ENCODE peak calls at places on chromosomes 16 and 17, in ten cellular contexts. One of them, this sample, is unnamed.

GRCh38 chr16:71711789-71712188 is 12.7 kb downstream of the PHLPP2 start:
- DNase-seq in amygdala: no peak
- DNase-seq in HTR-8/SVneo: no peak
- DNase-seq in lower leg skin: no peak
- DNase-seq in gastrocnemius medialis: no peak
- DNase-seq in RPMI8226: no peak
- DNase-seq in iPS DF 19.7: no peak
- DNase-seq in NCI-H1092: no peak
- DNase-seq in activated CD8-positive, alpha-beta T cell treated with anti-CD3 and anti-CD28 coated beads, Interleukin-2, amount 10 ng/mL, durations not matched to agents 7 days and 5 days: no peak
- DNase-seq in activated CD8-positive, alpha-beta memory T cell treated with anti-CD3 and anti-CD28 coated beads for 4 hours: no peak
- DNase-seq in this sample: no peak

GRCh38 chr17:3834811-3835210 is 11.2 kb downstream of the NCBP3 start:
- DNase-seq in NCI-H1092: no peak
- DNase-seq in amygdala: no peak
- DNase-seq in RPMI8226: no peak
- DNase-seq in HTR-8/SVneo: no peak
- DNase-seq in iPS DF 19.7: no peak
- DNase-seq in activated CD8-positive, alpha-beta T cell treated with anti-CD3 and anti-CD28 coated beads, Interleukin-2, amount 10 ng/mL, durations not matched to agents 7 days and 5 days: no peak
- DNase-seq in lower leg skin: no peak
- DNase-seq in gastrocnemius medialis: no peak
- DNase-seq in activated CD8-positive, alpha-beta memory T cell treated with anti-CD3 and anti-CD28 coated beads for 4 hours: no peak
- DNase-seq in this sample: no peak

GRCh38 chr17:18181358-18181757 is 2.3 kb upstream of the ALKBH5 start:
- DNase-seq in HTR-8/SVneo: no peak
- DNase-seq in amygdala: no peak
- DNase-seq in activated CD8-positive, alpha-beta T cell treated with anti-CD3 and anti-CD28 coated beads, Interleukin-2, amount 10 ng/mL, durations not matched to agents 7 days and 5 days: no peak
- DNase-seq in NCI-H1092: no peak
- DNase-seq in activated CD8-positive, alpha-beta memory T cell treated with anti-CD3 and anti-CD28 coated beads for 4 hours: no peak
- DNase-seq in RPMI8226: no peak
- DNase-seq in gastrocnemius medialis: no peak
- DNase-seq in lower leg skin: no peak
- DNase-seq in iPS DF 19.7: no peak
- DNase-seq in this sample: no peak

GRCh38 chr16:82880361-82880760 is 253.6 kb downstream of the CDH13 start:
- DNase-seq in lower leg skin: no peak
- DNase-seq in amygdala: no peak
- DNase-seq in RPMI8226: no peak
- DNase-seq in HTR-8/SVneo: no peak
- DNase-seq in NCI-H1092: peak; percentile 43
- DNase-seq in gastrocnemius medialis: no peak
- DNase-seq in activated CD8-positive, alpha-beta memory T cell treated with anti-CD3 and anti-CD28 coated beads for 4 hours: no peak
- DNase-seq in activated CD8-positive, alpha-beta T cell treated with anti-CD3 and anti-CD28 coated beads, Interleukin-2, amount 10 ng/mL, durations not matched to agents 7 days and 5 days: no peak
- DNase-seq in iPS DF 19.7: no peak
- DNase-seq in this sample: no peak

GRCh38 chr17:41452276-41452675 is 11.5 kb upstream of the KRT38 start:
- DNase-seq in activated CD8-positive, alpha-beta T cell treated with anti-CD3 and anti-CD28 coated beads, Interleukin-2, amount 10 ng/mL, durations not matched to agents 7 days and 5 days: no peak
- DNase-seq in lower leg skin: no peak
- DNase-seq in activated CD8-positive, alpha-beta memory T cell treated with anti-CD3 and anti-CD28 coated beads for 4 hours: no peak
- DNase-seq in NCI-H1092: no peak
- DNase-seq in RPMI8226: peak; percentile 43
- DNase-seq in HTR-8/SVneo: no peak
- DNase-seq in gastrocnemius medialis: no peak
- DNase-seq in iPS DF 19.7: no peak
- DNase-seq in amygdala: no peak
- DNase-seq in this sample: no peak

GRCh38 chr17:72926171-72926570 is 166.3 kb downstream of the SLC39A11 start:
- DNase-seq in amygdala: no peak
- DNase-seq in NCI-H1092: no peak
- DNase-seq in activated CD8-positive, alpha-beta memory T cell treated with anti-CD3 and anti-CD28 coated beads for 4 hours: no peak
- DNase-seq in gastrocnemius medialis: no peak
- DNase-seq in HTR-8/SVneo: no peak
- DNase-seq in RPMI8226: no peak
- DNase-seq in lower leg skin: no peak
- DNase-seq in iPS DF 19.7: no peak
- DNase-seq in activated CD8-positive, alpha-beta T cell treated with anti-CD3 and anti-CD28 coated beads, Interleukin-2, amount 10 ng/mL, durations not matched to agents 7 days and 5 days: no peak
- DNase-seq in this sample: no peak

GRCh38 chr16:83925095-83925905 is 26.4 kb downstream of the MLYCD start:
- DNase-seq in gastrocnemius medialis: no peak
- DNase-seq in NCI-H1092: no peak
- DNase-seq in amygdala: no peak
- DNase-seq in lower leg skin: no peak
- DNase-seq in activated CD8-positive, alpha-beta memory T cell treated with anti-CD3 and anti-CD28 coated beads for 4 hours: no peak
- DNase-seq in HTR-8/SVneo: no peak
- DNase-seq in iPS DF 19.7: no peak
- DNase-seq in activated CD8-positive, alpha-beta T cell treated with anti-CD3 and anti-CD28 coated beads, Interleukin-2, amount 10 ng/mL, durations not matched to agents 7 days and 5 days: no peak
- DNase-seq in RPMI8226: no peak
- DNase-seq in this sample: no peak

GRCh38 chr17:72301887-72302286 is 181.1 kb downstream of the SOX9 start:
- DNase-seq in amygdala: no peak
- DNase-seq in iPS DF 19.7: no peak
- DNase-seq in NCI-H1092: no peak
- DNase-seq in activated CD8-positive, alpha-beta T cell treated with anti-CD3 and anti-CD28 coated beads, Interleukin-2, amount 10 ng/mL, durations not matched to agents 7 days and 5 days: no peak
- DNase-seq in gastrocnemius medialis: no peak
- DNase-seq in lower leg skin: no peak
- DNase-seq in HTR-8/SVneo: no peak
- DNase-seq in activated CD8-positive, alpha-beta memory T cell treated with anti-CD3 and anti-CD28 coated beads for 4 hours: no peak
- DNase-seq in RPMI8226: no peak
- DNase-seq in this sample: no peak

GRCh38 chr17:33342025-33342424 is 48.9 kb upstream of the ASIC2 start:
- DNase-seq in activated CD8-positive, alpha-beta T cell treated with anti-CD3 and anti-CD28 coated beads, Interleukin-2, amount 10 ng/mL, durations not matched to agents 7 days and 5 days: no peak
- DNase-seq in lower leg skin: no peak
- DNase-seq in RPMI8226: no peak
- DNase-seq in NCI-H1092: no peak
- DNase-seq in amygdala: no peak
- DNase-seq in HTR-8/SVneo: no peak
- DNase-seq in activated CD8-positive, alpha-beta memory T cell treated with anti-CD3 and anti-CD28 coated beads for 4 hours: no peak
- DNase-seq in iPS DF 19.7: no peak
- DNase-seq in gastrocnemius medialis: no peak
- DNase-seq in this sample: no peak

GRCh38 chr16:57235128-57236092 is 9.6 kb upstream of the ARL2BP start:
- DNase-seq in NCI-H1092: peak; percentile 56
- DNase-seq in RPMI8226: peak; percentile 93
- DNase-seq in activated CD8-positive, alpha-beta T cell treated with anti-CD3 and anti-CD28 coated beads, Interleukin-2, amount 10 ng/mL, durations not matched to agents 7 days and 5 days: no peak
- DNase-seq in amygdala: no peak
- DNase-seq in gastrocnemius medialis: no peak
- DNase-seq in HTR-8/SVneo: peak; percentile 25
- DNase-seq in iPS DF 19.7: no peak
- DNase-seq in lower leg skin: no peak
- DNase-seq in activated CD8-positive, alpha-beta memory T cell treated with anti-CD3 and anti-CD28 coated beads for 4 hours: no peak
- DNase-seq in this sample: no peak

GRCh38 chr17:10613775-10614513 is 43.2 kb downstream of the MYH3 start:
- DNase-seq in lower leg skin: no peak
- DNase-seq in HTR-8/SVneo: no peak
- DNase-seq in RPMI8226: no peak
- DNase-seq in gastrocnemius medialis: no peak
- DNase-seq in amygdala: no peak
- DNase-seq in NCI-H1092: no peak
- DNase-seq in activated CD8-positive, alpha-beta T cell treated with anti-CD3 and anti-CD28 coated beads, Interleukin-2, amount 10 ng/mL, durations not matched to agents 7 days and 5 days: no peak
- DNase-seq in iPS DF 19.7: no peak
- DNase-seq in activated CD8-positive, alpha-beta memory T cell treated with anti-CD3 and anti-CD28 coated beads for 4 hours: no peak
- DNase-seq in this sample: no peak

GRCh38 chr17:21358682-21359482 is 17.3 kb upstream of the KCNJ12 start:
- DNase-seq in activated CD8-positive, alpha-beta T cell treated with anti-CD3 and anti-CD28 coated beads, Interleukin-2, amount 10 ng/mL, durations not matched to agents 7 days and 5 days: no peak
- DNase-seq in amygdala: no peak
- DNase-seq in RPMI8226: no peak
- DNase-seq in lower leg skin: no peak
- DNase-seq in HTR-8/SVneo: no peak
- DNase-seq in gastrocnemius medialis: no peak
- DNase-seq in activated CD8-positive, alpha-beta memory T cell treated with anti-CD3 and anti-CD28 coated beads for 4 hours: no peak
- DNase-seq in NCI-H1092: no peak
- DNase-seq in iPS DF 19.7: no peak
- DNase-seq in this sample: no peak

GRCh38 chr17:81054308-81054707 is 19.4 kb downstream of the BAIAP2 start:
- DNase-seq in lower leg skin: no peak
- DNase-seq in HTR-8/SVneo: no peak
- DNase-seq in activated CD8-positive, alpha-beta T cell treated with anti-CD3 and anti-CD28 coated beads, Interleukin-2, amount 10 ng/mL, durations not matched to agents 7 days and 5 days: no peak
- DNase-seq in NCI-H1092: no peak
- DNase-seq in RPMI8226: no peak
- DNase-seq in amygdala: no peak
- DNase-seq in activated CD8-positive, alpha-beta memory T cell treated with anti-CD3 and anti-CD28 coated beads for 4 hours: no peak
- DNase-seq in gastrocnemius medialis: no peak
- DNase-seq in iPS DF 19.7: no peak
- DNase-seq in this sample: no peak

GRCh38 chr17:80827646-80828643 is 163.7 kb upstream of the CHMP6 start:
- DNase-seq in HTR-8/SVneo: no peak
- DNase-seq in gastrocnemius medialis: no peak
- DNase-seq in NCI-H1092: no peak
- DNase-seq in lower leg skin: no peak
- DNase-seq in RPMI8226: no peak
- DNase-seq in amygdala: no peak
- DNase-seq in activated CD8-positive, alpha-beta memory T cell treated with anti-CD3 and anti-CD28 coated beads for 4 hours: no peak
- DNase-seq in activated CD8-positive, alpha-beta T cell treated with anti-CD3 and anti-CD28 coated beads, Interleukin-2, amount 10 ng/mL, durations not matched to agents 7 days and 5 days: no peak
- DNase-seq in iPS DF 19.7: peak; percentile 57
- DNase-seq in this sample: no peak

GRCh38 chr16:88681084-88681680 is 5.1 kb downstream of the SNAI3 start:
- DNase-seq in iPS DF 19.7: peak; percentile 40
- DNase-seq in activated CD8-positive, alpha-beta memory T cell treated with anti-CD3 and anti-CD28 coated beads for 4 hours: no peak
- DNase-seq in NCI-H1092: no peak
- DNase-seq in activated CD8-positive, alpha-beta T cell treated with anti-CD3 and anti-CD28 coated beads, Interleukin-2, amount 10 ng/mL, durations not matched to agents 7 days and 5 days: peak; percentile 68
- DNase-seq in lower leg skin: no peak
- DNase-seq in amygdala: no peak
- DNase-seq in RPMI8226: peak; percentile 92
- DNase-seq in HTR-8/SVneo: no peak
- DNase-seq in gastrocnemius medialis: no peak
- DNase-seq in this sample: no peak

GRCh38 chr16:19583665-19584300 is 28.3 kb downstream of the VPS35L start:
- DNase-seq in lower leg skin: no peak
- DNase-seq in gastrocnemius medialis: no peak
- DNase-seq in activated CD8-positive, alpha-beta T cell treated with anti-CD3 and anti-CD28 coated beads, Interleukin-2, amount 10 ng/mL, durations not matched to agents 7 days and 5 days: peak; percentile 36
- DNase-seq in NCI-H1092: no peak
- DNase-seq in HTR-8/SVneo: no peak
- DNase-seq in RPMI8226: peak; percentile 71
- DNase-seq in activated CD8-positive, alpha-beta memory T cell treated with anti-CD3 and anti-CD28 coated beads for 4 hours: no peak
- DNase-seq in amygdala: no peak
- DNase-seq in iPS DF 19.7: no peak
- DNase-seq in this sample: peak; percentile 69

GRCh38 chr16:66226762-66227161 is 139.7 kb upstream of the CDH5 start:
- DNase-seq in NCI-H1092: no peak
- DNase-seq in activated CD8-positive, alpha-beta memory T cell treated with anti-CD3 and anti-CD28 coated beads for 4 hours: no peak
- DNase-seq in iPS DF 19.7: no peak
- DNase-seq in activated CD8-positive, alpha-beta T cell treated with anti-CD3 and anti-CD28 coated beads, Interleukin-2, amount 10 ng/mL, durations not matched to agents 7 days and 5 days: no peak
- DNase-seq in amygdala: no peak
- DNase-seq in HTR-8/SVneo: no peak
- DNase-seq in RPMI8226: no peak
- DNase-seq in lower leg skin: no peak
- DNase-seq in gastrocnemius medialis: no peak
- DNase-seq in this sample: no peak

GRCh38 chr17:28726396-28726911 is 421 bp upstream of the TLCD1 start:
- DNase-seq in iPS DF 19.7: no peak
- DNase-seq in NCI-H1092: peak; percentile 56
- DNase-seq in gastrocnemius medialis: no peak
- DNase-seq in activated CD8-positive, alpha-beta memory T cell treated with anti-CD3 and anti-CD28 coated beads for 4 hours: peak; percentile 39
- DNase-seq in RPMI8226: peak; percentile 77
- DNase-seq in HTR-8/SVneo: peak; percentile 58
- DNase-seq in activated CD8-positive, alpha-beta T cell treated with anti-CD3 and anti-CD28 coated beads, Interleukin-2, amount 10 ng/mL, durations not matched to agents 7 days and 5 days: peak; percentile 86
- DNase-seq in lower leg skin: peak; percentile 62
- DNase-seq in amygdala: peak; percentile 67
- DNase-seq in this sample: no peak

This sample was measured in globus pallidus.